ENCODE peak calls at places on chromosomes 7 and 10, in five cellular contexts. One of them, this sample, is unnamed.

GRCh38 chr7:114879554-114879953 is 42.3 kb upstream of the MDFIC start:
- DNase-seq in GM12878: no peak
- DNase-seq in HCT116: no peak
- DNase-seq in stomach: no peak
- DNase-seq in sigmoid colon: no peak
- DNase-seq in this sample: no peak

GRCh38 chr7:109956916-109957315 is 1134.0 kb upstream of the LRRN3 start:
- DNase-seq in GM12878: no peak
- DNase-seq in HCT116: no peak
- DNase-seq in stomach: no peak
- DNase-seq in sigmoid colon: no peak
- DNase-seq in this sample: peak

GRCh38 chr10:88493676-88494483 is 89.2 kb downstream of the RNLS start:
- DNase-seq in GM12878: no peak
- DNase-seq in HCT116: no peak
- DNase-seq in stomach: no peak
- DNase-seq in sigmoid colon: no peak
- DNase-seq in this sample: no peak

GRCh38 chr7:116665447-116665996 is 6.5 kb upstream of the MET start:
- DNase-seq in GM12878: no peak
- DNase-seq in HCT116: no peak
- DNase-seq in stomach: no peak
- DNase-seq in sigmoid colon: no peak
- DNase-seq in this sample: no peak

GRCh38 chr10:7302393-7303054 is 108.3 kb downstream of the SFMBT2 start:
- DNase-seq in GM12878: no peak
- DNase-seq in HCT116: no peak
- DNase-seq in stomach: no peak
- DNase-seq in sigmoid colon: no peak
- DNase-seq in this sample: no peak

GRCh38 chr7:92092210-92092609 is 42.1 kb downstream of the CYP51A1 start:
- DNase-seq in GM12878: no peak
- DNase-seq in HCT116: no peak
- DNase-seq in stomach: no peak
- DNase-seq in sigmoid colon: no peak
- DNase-seq in this sample: no peak

GRCh38 chr7:7424151-7424873 is 111.4 kb downstream of the COL28A1 start:
- DNase-seq in GM12878: peak
- DNase-seq in HCT116: peak
- DNase-seq in stomach: peak
- DNase-seq in sigmoid colon: peak
- DNase-seq in this sample: peak

GRCh38 chr10:59631237-59631636 is 78.4 kb downstream of the SLC16A9 start:
- DNase-seq in GM12878: no peak
- DNase-seq in HCT116: no peak
- DNase-seq in stomach: no peak
- DNase-seq in sigmoid colon: no peak
- DNase-seq in this sample: no peak

GRCh38 chr7:50868426-50869100 is 85.9 kb upstream of the GRB10 start:
- DNase-seq in GM12878: no peak
- DNase-seq in HCT116: no peak
- DNase-seq in stomach: no peak
- DNase-seq in sigmoid colon: no peak
- DNase-seq in this sample: no peak

GRCh38 chr10:89303161-89303560 is 1.3 kb downstream of the IFIT2 start:
- DNase-seq in GM12878: no peak
- DNase-seq in HCT116: no peak
- DNase-seq in stomach: no peak
- DNase-seq in sigmoid colon: no peak
- DNase-seq in this sample: no peak

GRCh38 chr10:18279202-18279601 is 139.0 kb downstream of the CACNB2 start:
- DNase-seq in GM12878: no peak
- DNase-seq in HCT116: no peak
- DNase-seq in stomach: no peak
- DNase-seq in sigmoid colon: no peak
- DNase-seq in this sample: no peak

GRCh38 chr7:117728858-117729257 is 144.4 kb downstream of the CTTNBP2 start:
- DNase-seq in GM12878: peak
- DNase-seq in HCT116: no peak
- DNase-seq in stomach: no peak
- DNase-seq in sigmoid colon: no peak
- DNase-seq in this sample: no peak

GRCh38 chr7:7432979-7433378 is 102.7 kb downstream of the COL28A1 start:
- DNase-seq in GM12878: no peak
- DNase-seq in HCT116: no peak
- DNase-seq in stomach: no peak
- DNase-seq in sigmoid colon: no peak
- DNase-seq in this sample: no peak

GRCh38 chr7:1621718-1622117 is 48.4 kb upstream of the ELFN1 start:
- DNase-seq in GM12878: no peak
- DNase-seq in HCT116: no peak
- DNase-seq in stomach: no peak
- DNase-seq in sigmoid colon: no peak
- DNase-seq in this sample: no peak

GRCh38 chr10:114044251-114045070 is 795 bp downstream of the ADRB1 start:
- DNase-seq in GM12878: no peak
- DNase-seq in HCT116: no peak
- DNase-seq in stomach: no peak
- DNase-seq in sigmoid colon: no peak
- DNase-seq in this sample: peak

GRCh38 chr7:66304536-66304935 is 99.4 kb downstream of the TPST1 start:
- DNase-seq in GM12878: no peak
- DNase-seq in HCT116: no peak
- DNase-seq in stomach: no peak
- DNase-seq in sigmoid colon: no peak
- DNase-seq in this sample: no peak

GRCh38 chr7:111076205-111076604 is 14.7 kb upstream of the LRRN3 start:
- DNase-seq in GM12878: no peak
- DNase-seq in HCT116: peak
- DNase-seq in stomach: no peak
- DNase-seq in sigmoid colon: no peak
- DNase-seq in this sample: no peak

GRCh38 chr7:37342170-37342569 is 106.5 kb downstream of the ELMO1 start:
- DNase-seq in GM12878: no peak
- DNase-seq in HCT116: no peak
- DNase-seq in stomach: no peak
- DNase-seq in sigmoid colon: no peak
- DNase-seq in this sample: no peak

GRCh38 chr7:1131471-1132265 is 28.3 kb downstream of the ZFAND2A start:
- DNase-seq in GM12878: no peak
- DNase-seq in HCT116: no peak
- DNase-seq in stomach: peak
- DNase-seq in sigmoid colon: no peak
- DNase-seq in this sample: no peak

GRCh38 chr10:75887369-75887768 is 455.9 kb downstream of the LRMDA start:
- DNase-seq in GM12878: no peak
- DNase-seq in HCT116: no peak
- DNase-seq in stomach: no peak
- DNase-seq in sigmoid colon: no peak
- DNase-seq in this sample: no peak

GRCh38 chr10:93071177-93071472 is 2.6 kb upstream of the CYP26A1 start:
- DNase-seq in GM12878: no peak
- DNase-seq in HCT116: no peak
- DNase-seq in stomach: no peak
- DNase-seq in sigmoid colon: no peak
- DNase-seq in this sample: no peak

GRCh38 chr10:93072713-93073538 is 767 bp upstream of the CYP26A1 start:
- DNase-seq in GM12878: no peak
- DNase-seq in HCT116: no peak
- DNase-seq in stomach: no peak
- DNase-seq in sigmoid colon: no peak
- DNase-seq in this sample: peak

GRCh38 chr10:93073539-93074136 is at the start of gene CYP26A1:
- DNase-seq in GM12878: no peak
- DNase-seq in HCT116: no peak
- DNase-seq in stomach: no peak
- DNase-seq in sigmoid colon: no peak
- DNase-seq in this sample: peak

GRCh38 chr10:93071674-93072224 is 1.9 kb upstream of the CYP26A1 start:
- DNase-seq in GM12878: no peak
- DNase-seq in HCT116: no peak
- DNase-seq in stomach: no peak
- DNase-seq in sigmoid colon: no peak
- DNase-seq in this sample: peak

DNA sequence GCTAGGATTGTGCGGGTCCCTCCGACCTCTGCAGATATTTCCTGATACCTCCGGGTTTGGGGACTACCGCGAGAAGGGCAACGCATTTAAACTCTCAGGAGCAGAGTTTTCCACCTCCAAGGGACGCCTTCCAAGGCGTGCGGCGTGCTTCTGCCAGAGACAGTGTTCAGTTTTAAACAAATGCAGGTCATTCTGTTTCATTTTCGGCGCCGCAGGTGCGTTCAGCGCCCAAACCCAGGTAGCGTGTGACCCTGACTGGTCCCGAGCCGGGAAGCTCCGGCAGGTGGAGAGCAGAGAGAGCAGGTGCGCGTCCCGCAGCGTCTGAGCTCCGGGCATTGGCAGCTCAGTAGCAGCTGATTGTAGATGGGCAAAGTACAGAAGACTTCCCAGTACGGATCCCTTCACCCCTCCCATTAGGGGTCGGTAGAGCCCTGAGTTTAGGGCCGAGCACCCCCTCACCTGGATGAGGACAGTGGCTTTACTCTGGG is 1.4 kb upstream of the CYP26A1 start:
- DNase-seq in GM12878: no peak
- DNase-seq in HCT116: no peak
- DNase-seq in stomach: no peak
- DNase-seq in sigmoid colon: no peak
- DNase-seq in this sample: peak
- H3K4me3 ChIP-seq in GM12878: no peak
- H3K4me3 ChIP-seq in HCT116: no peak
- H3K4me3 ChIP-seq in stomach: peak
- H3K4me3 ChIP-seq in sigmoid colon: no peak
- H3K4me3 ChIP-seq in this sample: peak

GRCh38 chr7:129975309-129975708 is 22.5 kb upstream of the UBE2H start:
- DNase-seq in GM12878: no peak
- DNase-seq in HCT116: no peak
- DNase-seq in stomach: no peak
- DNase-seq in sigmoid colon: no peak
- DNase-seq in this sample: no peak

GRCh38 chr7:129968592-129969383 is 16.0 kb upstream of the UBE2H start:
- DNase-seq in GM12878: no peak
- DNase-seq in HCT116: no peak
- DNase-seq in stomach: no peak
- DNase-seq in sigmoid colon: no peak
- DNase-seq in this sample: no peak

GRCh38 chr7:129970816-129971215 is 18.1 kb upstream of the UBE2H start:
- DNase-seq in GM12878: no peak
- DNase-seq in HCT116: no peak
- DNase-seq in stomach: peak
- DNase-seq in sigmoid colon: no peak
- DNase-seq in this sample: no peak

DNA sequence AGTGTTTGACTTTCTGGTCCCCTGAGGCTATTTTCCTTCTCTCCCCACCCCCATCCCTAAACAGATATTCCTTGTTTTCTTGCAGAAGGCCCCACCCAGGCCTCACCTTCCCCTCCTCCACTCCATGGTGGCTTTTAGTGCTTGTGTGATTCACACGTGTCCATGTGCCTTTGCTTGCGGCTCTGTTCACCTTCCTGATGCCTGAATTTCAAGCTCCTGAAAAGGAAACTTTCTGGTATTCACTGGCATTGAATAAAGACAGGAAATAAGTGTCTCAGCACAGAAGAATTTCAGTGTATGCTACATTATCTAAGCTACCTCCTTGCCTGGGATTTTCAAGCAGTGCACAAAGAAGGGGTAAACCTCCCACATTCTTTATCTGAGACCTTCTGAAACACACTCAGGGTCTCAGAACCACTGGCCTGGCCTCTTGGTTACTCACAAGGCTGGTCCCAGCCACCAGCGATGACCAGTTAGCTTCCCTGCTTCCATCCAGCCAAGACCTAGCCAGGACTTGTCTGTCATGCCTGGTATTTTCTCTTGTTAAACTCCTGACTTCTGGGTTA is 17.2 kb upstream of the UBE2H start:
- DNase-seq in GM12878: no peak
- DNase-seq in HCT116: peak
- DNase-seq in stomach: no peak
- DNase-seq in sigmoid colon: no peak
- DNase-seq in this sample: no peak
- TF ChIP-seq POLR2AphosphoS5 in GM12878: no peak
- TF ChIP-seq POLR2AphosphoS5 in HCT116: no peak
- TF ChIP-seq POLR2AphosphoS5 in stomach: no peak
- TF ChIP-seq POLR2AphosphoS5 in sigmoid colon: no peak
- TF ChIP-seq POLR2AphosphoS5 in this sample: no peak

DNA sequence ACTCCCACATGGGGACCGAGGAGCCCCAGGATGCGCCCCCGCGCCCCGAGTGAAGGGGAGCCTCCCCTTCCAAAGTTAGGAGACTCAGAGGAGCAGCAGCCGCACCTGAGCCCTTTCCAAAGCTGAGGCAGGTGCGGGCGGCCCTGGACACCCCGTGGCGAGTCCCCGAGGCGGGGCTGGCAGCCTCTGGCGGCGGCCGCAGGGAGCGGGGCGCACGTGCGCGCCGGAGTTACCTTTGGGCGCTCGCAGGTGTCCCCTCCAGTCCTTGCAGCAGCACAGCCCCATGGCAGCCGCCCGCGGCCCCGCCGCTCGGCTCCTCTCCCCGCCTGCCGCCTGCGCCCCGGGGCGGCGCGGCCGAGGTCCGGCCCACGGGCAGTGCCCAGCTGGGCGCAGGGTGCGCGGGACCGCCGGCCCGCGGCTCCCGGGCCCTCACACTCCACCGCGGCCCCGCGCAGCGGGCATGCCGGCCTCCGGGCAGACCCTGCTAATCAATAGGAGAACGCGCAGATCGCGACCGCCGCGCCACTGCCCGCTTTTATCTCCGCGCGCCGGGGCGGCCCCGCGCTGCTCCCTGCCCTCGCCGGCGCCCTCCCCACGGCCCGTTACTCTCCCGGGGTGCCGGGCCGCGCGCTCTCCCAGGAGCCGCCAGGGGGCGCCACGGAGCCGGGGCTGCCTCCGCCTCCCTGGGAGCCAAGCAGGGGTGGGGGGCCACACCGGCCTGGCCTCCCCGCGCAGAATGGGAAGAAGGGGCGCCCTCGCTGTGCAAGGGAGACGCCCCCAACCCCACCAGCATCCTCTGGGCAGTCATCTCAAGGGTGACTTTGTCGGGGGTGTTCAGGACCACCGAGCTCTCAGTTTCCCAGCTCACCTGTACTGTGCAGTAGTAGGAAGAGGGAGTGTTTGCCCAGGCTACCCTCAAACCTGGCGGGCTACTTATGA is 80.8 kb downstream of the ARHGAP22 start:
- DNase-seq in GM12878: no peak
- DNase-seq in HCT116: no peak
- DNase-seq in stomach: peak
- DNase-seq in sigmoid colon: peak
- DNase-seq in this sample: peak
- H3K4me3 ChIP-seq in GM12878: peak
- H3K4me3 ChIP-seq in HCT116: peak
- H3K4me3 ChIP-seq in stomach: peak
- H3K4me3 ChIP-seq in sigmoid colon: peak
- H3K4me3 ChIP-seq in this sample: peak

DNA sequence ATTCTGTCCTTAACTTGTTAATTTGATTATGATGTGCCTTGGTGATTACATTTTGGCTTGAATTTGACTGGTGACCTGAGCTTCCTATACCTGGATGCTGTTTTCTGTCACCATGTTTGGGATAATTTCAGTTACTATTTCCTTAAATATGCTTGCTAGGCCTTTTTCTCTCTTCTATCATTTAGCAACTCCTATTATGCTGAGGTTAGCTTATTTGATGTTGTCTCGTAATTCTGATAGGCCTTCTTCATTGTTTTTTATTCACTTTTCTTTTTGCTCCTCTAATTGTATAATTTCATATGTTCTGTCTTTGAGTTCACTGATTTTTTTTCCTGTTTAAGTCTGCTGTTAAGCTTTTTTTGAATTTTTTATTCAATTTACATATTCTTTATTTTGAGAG is 184.9 kb downstream of the ITGB1 start:
- DNase-seq in GM12878: no peak
- DNase-seq in HCT116: no peak
- DNase-seq in stomach: no peak
- DNase-seq in sigmoid colon: no peak
- DNase-seq in this sample: no peak
- TF ChIP-seq POLR2AphosphoS5 in GM12878: no peak
- TF ChIP-seq POLR2AphosphoS5 in HCT116: no peak
- TF ChIP-seq POLR2AphosphoS5 in stomach: no peak
- TF ChIP-seq POLR2AphosphoS5 in sigmoid colon: no peak
- TF ChIP-seq POLR2AphosphoS5 in this sample: no peak

This sample was measured in GM23338.